ENCODE peak calls at places on chromosomes 13 and 19, in four cellular contexts. A is esophagus muscularis mucosa, F is AG09309, R is uterus. K is an unnamed sample.

GRCh38 chr13:76672422-76672821 is 213.8 kb downstream of the KCTD12 start:
- DNase-seq in R (no peak), F (no peak), A (no peak), K (no peak)

GRCh38 chr13:46896346-46897138 is at the start of gene HTR2A:
- DNase-seq in F (no peak), R (peak), A (no peak), K (no peak)

GRCh38 chr19:9011875-9012274 is 1.7 kb upstream of the MUC16 start:
- DNase-seq in A (no peak), F (no peak), R (no peak), K (no peak)

GRCh38 chr13:66933994-66934393 is 296.1 kb downstream of the PCDH9 start:
- DNase-seq in R (no peak), A (no peak), F (no peak), K (no peak)

GRCh38 chr19:55305983-55306562 is 19.1 kb downstream of the TMEM150B start:
- DNase-seq in R (no peak), F (no peak), A (no peak), K (no peak)

GRCh38 chr13:31945202-31945978 is 86.2 kb upstream of the FRY start:
- DNase-seq in A (no peak), R (peak), F (peak), K (no peak)

GRCh38 chr19:8487137-8487851 is 15.1 kb downstream of the PRAM1 start:
- DNase-seq in F (no peak), A (no peak), R (no peak), K (no peak)

GRCh38 chr13:23450340-23451046 is 17.0 kb upstream of the SACS start:
- DNase-seq in A (no peak), R (no peak), F (no peak), K (peak)

GRCh38 chr13:50365300-50365682 is 350.0 kb downstream of the KCNRG start:
- DNase-seq in R (no peak), A (peak), F (no peak), K (no peak)

GRCh38 chr13:109355129-109355528 is 431.3 kb downstream of the IRS2 start:
- DNase-seq in F (no peak), R (no peak), A (no peak), K (no peak)

GRCh38 chr19:16435238-16435911 is 36.4 kb downstream of the EPS15L1 start:
- DNase-seq in A (no peak), R (peak), F (peak), K (no peak)

GRCh38 chr13:113048766-113049165 is 56.8 kb upstream of the F7 start:
- DNase-seq in R (no peak), A (no peak), F (no peak), K (no peak)

GRCh38 chr13:103788061-103788652 is 721.9 kb upstream of the SLC10A2 start:
- DNase-seq in A (no peak), R (no peak), F (no peak), K (no peak)
- TF ChIP-seq CTCF in A (no peak), R (no peak), F (no peak), K (peak)

GRCh38 chr13:81021284-81021683 is 680.4 kb upstream of the SPRY2 start:
- DNase-seq in A (no peak), F (no peak), R (no peak), K (no peak)

GRCh38 chr13:81018936-81019335 is 678.0 kb upstream of the SPRY2 start:
- DNase-seq in A (no peak), F (no peak), R (no peak), K (no peak)

GRCh38 chr13:81012031-81012430 is 671.1 kb upstream of the SPRY2 start:
- DNase-seq in R (no peak), F (no peak), A (no peak), K (no peak)

GRCh38 chr13:81020010-81020409 is 679.1 kb upstream of the SPRY2 start:
- DNase-seq in A (no peak), R (no peak), F (no peak), K (no peak)

GRCh38 chr13:81017525-81018152 is 676.7 kb upstream of the SPRY2 start:
- DNase-seq in A (no peak), R (no peak), F (peak), K (no peak)
- TF ChIP-seq CTCF in A (peak), R (peak), F (peak), K (peak)

GRCh38 chr19:39163621-39164020 is 33.1 kb upstream of the NCCRP1 start:
- DNase-seq in F (no peak), A (no peak), R (no peak), K (no peak)
- TF ChIP-seq CTCF in F (no peak), A (no peak), R (no peak), K (no peak)

GRCh38 chr13:35771898-35772297 is 295.4 kb upstream of the MAB21L1 start:
- DNase-seq in A (no peak), R (no peak), F (peak), K (no peak)
- TF ChIP-seq CTCF in A (no peak), R (no peak), F (no peak), K (no peak)

GRCh38 chr13:75432045-75432444 is 49.9 kb downstream of the TBC1D4 start:
- DNase-seq in F (no peak), A (no peak), R (no peak), K (no peak)
- TF ChIP-seq CTCF in F (no peak), A (no peak), R (no peak), K (no peak)

DNA sequence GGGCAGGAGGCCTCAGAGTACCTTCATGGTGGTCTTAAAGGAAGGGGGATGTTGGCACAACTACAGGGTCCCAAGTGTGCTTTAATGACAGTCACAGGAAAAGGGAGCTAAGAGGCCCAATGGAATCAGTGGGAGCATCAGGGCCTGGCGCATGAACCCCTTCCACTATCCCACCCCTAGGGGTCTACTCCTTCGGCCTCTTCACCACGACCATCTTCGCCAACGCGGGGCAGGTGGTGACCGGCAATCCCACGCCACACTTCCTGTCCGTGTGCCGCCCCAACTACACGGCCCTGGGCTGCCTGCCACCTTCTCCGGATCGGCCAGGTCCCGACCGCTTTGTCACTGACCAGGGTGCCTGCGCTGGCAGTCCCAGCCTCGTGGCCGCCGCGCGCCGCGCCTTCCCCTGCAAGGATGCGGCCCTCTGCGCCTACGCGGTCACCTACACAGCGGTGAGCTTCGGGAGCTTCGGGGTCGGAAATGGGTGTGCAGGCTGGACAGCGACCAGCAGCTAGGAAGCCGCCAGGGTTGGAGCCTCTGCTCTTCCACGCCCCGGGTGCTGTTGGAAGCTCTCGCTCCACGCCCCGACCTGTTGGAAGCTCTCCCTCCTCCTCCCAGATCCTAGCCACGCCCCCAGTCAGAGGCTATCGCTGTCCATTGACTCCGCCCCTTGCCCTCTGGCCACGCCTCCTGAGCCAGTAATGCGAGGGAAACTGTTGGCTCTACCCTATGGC is 6.0 kb downstream of the PLPPR2 start:
- DNase-seq in R (no peak), F (no peak), A (no peak), K (no peak)
- TF ChIP-seq CTCF in R (no peak), F (no peak), A (no peak), K (no peak)

DNA sequence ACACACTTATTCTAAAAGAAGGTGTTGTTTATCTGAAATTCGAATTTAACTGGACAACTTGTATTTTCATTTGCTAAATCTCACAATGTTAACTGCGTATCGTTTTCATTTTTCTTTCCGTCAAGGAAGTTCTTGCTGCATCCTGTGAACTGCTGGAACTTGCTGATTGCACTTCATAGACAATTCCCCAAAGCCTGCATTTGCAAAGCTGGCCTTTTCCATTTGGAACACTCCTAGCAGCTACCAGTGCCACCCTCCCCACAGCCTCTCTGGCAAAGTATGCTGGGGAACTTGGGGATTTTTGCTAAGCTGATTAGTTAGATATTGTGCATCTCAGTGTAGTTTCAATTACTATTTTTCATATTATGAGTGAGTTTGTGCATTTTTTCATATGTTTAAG is 20.4 kb upstream of the ARGLU1 start:
- DNase-seq in F (no peak), R (no peak), A (no peak), K (no peak)
- TF ChIP-seq CTCF in F (no peak), R (no peak), A (no peak), K (no peak)

GRCh38 chr19:18773682-18774081 is 17.4 kb downstream of the COMP start:
- DNase-seq in A (no peak), R (no peak), F (no peak), K (no peak)

GRCh38 chr19:18770663-18771327 is 20.3 kb downstream of the COMP start:
- DNase-seq in F (no peak), A (no peak), R (no peak), K (no peak)

GRCh38 chr19:18772620-18773587 is 18.2 kb downstream of the COMP start:
- DNase-seq in A (no peak), F (no peak), R (no peak), K (no peak)

GRCh38 chr19:18769989-18770528 is 21.0 kb downstream of the COMP start:
- DNase-seq in F (no peak), A (no peak), R (no peak), K (no peak)

DNA sequence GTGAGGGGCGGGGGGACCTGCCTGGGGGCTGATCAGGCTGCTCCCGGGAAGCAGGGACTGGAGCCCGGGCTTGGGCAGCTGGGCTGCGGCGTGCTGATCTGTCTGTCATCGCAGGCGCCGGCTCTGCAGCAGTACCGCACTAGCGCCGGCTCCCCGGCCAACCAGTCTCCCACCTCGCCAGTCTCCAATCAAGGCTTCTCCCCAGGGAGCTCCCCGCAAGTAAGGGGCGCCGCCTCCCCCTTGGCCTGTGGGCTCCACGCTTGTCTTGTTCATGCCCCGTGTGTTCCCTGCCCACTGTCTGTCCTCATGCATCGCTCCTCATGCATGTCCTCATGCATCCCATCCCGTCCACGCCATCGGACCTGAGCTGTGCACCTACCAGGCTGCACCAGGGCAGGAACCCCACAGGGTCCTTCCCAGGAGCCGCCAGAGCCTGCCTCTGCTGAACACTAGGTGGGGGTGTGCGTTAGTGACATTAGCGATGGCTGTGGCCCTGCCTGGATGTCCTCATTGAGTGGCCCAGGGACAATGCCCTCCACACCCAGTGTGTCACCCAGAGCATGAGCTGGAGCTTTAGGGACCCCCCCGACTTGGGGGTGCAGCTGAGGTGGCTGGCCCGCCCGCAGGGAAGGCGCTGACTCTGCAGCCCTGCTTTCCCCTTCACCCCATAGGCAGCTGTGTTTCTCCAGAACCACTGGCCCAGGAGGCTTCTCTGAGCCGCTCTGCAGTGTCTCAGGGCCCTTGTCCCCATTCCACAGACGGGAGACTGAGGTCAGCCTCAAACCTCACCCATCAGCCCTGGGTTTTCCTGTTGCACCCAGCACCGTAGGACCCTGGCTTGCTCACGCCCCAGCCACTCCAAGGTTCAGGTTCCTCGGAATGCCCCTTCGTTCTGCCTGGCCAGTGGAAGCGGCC is 19.5 kb downstream of the COMP start:
- DNase-seq in R (no peak), A (no peak), F (no peak), K (no peak)
- TF ChIP-seq CTCF in R (no peak), A (no peak), F (peak), K (no peak)

DNA sequence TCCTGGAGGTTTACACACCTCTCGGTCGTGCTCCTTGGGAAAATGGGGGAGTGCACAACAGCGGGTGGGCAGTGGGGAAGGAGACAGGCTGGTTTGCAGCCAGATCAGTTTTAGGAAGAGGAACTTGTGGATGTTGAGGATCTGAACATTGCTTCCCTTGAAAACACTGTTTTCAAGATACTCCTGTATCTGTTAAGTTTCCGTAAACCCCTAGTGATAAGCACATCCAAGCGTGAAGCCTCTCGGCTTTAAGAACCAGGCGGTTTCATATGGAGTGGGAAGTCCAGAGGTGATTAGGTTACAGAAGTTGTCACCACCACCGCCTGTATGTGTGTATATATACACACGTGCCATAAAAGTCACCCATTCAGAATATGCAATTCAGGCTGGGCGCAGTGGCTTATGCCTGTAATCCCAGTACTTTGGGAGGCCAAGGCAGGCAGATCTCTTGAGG is 47.4 kb downstream of the SIPA1L3 start:
- DNase-seq in F (no peak), R (no peak), A (no peak), K (no peak)
- TF ChIP-seq CTCF in F (no peak), R (no peak), A (no peak), K (no peak)

GRCh38 chr13:28657784-28658538 is 969 bp upstream of the POMP start:
- DNase-seq in F (no peak), A (no peak), R (no peak), K (no peak)

GRCh38 chr13:28659611-28659970 is 661 bp downstream of the POMP start:
- DNase-seq in A (no peak), R (no peak), F (no peak), K (no peak)

GRCh38 chr13:28655566-28655965 is 3.4 kb upstream of the POMP start:
- DNase-seq in F (peak), A (no peak), R (no peak), K (no peak)

GRCh38 chr13:28658796-28659610 is at the start of gene POMP:
- DNase-seq in F (peak), R (peak), A (peak), K (peak)

DNA sequence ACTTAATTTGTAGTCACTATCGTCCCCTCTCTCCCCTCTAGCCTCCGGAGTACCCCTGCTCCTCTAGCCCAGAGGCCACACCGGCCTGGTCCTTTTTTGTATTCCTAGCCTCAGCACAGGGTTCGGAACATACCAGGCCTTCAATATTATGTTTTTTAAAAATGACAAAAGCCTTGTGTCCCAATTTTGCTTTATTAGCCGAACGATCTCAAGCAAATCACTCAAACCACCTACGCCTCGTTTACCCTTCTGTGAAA is 463 bp upstream of the POMP start:
- DNase-seq in F (no peak), A (no peak), R (no peak), K (no peak)
- TF ChIP-seq CTCF in F (no peak), A (no peak), R (no peak), K (no peak)

K was measured in osteocyte.